ENCODE peak calls at places on chromosomes 13 and 19, in seven cellular contexts. V is neural progenitor cell, F is mammary epithelial cell, O is fibroblast of lung, W is GM23248, U is endothelial cell of umbilical vein, P is IMR-90. T is an unnamed sample.

GRCh38 chr19:17436874-17437267 is 11.6 kb downstream of the TMEM221 start:
- DNase-seq in V (no peak), F (no peak), O (no peak), W (no peak), U (no peak), P (no peak), T (no peak)

GRCh38 chr13:105773887-105774538 is 761.4 kb downstream of the EFNB2 start:
- DNase-seq in V (peak), F (no peak), O (peak), W (no peak), U (peak), P (peak), T (peak)

GRCh38 chr19:49196527-49197240 is 39.1 kb downstream of the TRPM4 start:
- DNase-seq in V (no peak), F (no peak), O (no peak), W (no peak), U (no peak), P (no peak), T (no peak)

GRCh38 chr13:49395416-49396277 is 48.2 kb downstream of the CAB39L start:
- DNase-seq in V (no peak), F (no peak), O (peak), W (peak), U (no peak), P (no peak), T (no peak)

GRCh38 chr19:18763674-18764590 is 27.2 kb downstream of the COMP start:
- DNase-seq in V (no peak), F (peak), O (no peak), W (peak), U (no peak), P (peak), T (peak)

GRCh38 chr19:3420244-3420755 is 53.9 kb downstream of the NFIC start:
- DNase-seq in V (no peak), F (no peak), O (no peak), W (no peak), U (no peak), P (no peak), T (no peak)

GRCh38 chr13:106213028-106213427 is 322.4 kb downstream of the EFNB2 start:
- DNase-seq in V (peak), F (no peak), O (no peak), W (no peak), U (no peak), P (no peak), T (no peak)

GRCh38 chr19:50647879-50648615 is 1.2 kb upstream of the C19orf81 start:
- DNase-seq in V (no peak), F (no peak), O (no peak), W (no peak), U (no peak), P (no peak), T (no peak)

GRCh38 chr13:38898481-38898880 is 92.2 kb downstream of the STOML3 start:
- DNase-seq in V (no peak), F (no peak), O (no peak), W (no peak), U (no peak), P (no peak), T (no peak)

GRCh38 chr19:48537541-48537940 is 14.4 kb upstream of the SULT2B1 start:
- DNase-seq in V (no peak), F (no peak), O (no peak), W (no peak), U (no peak), P (no peak), T (no peak)

GRCh38 chr19:33674575-33675367 is 53.0 kb downstream of the CHST8 start:
- DNase-seq in V (no peak), F (no peak), O (no peak), W (no peak), U (no peak), P (no peak), T (no peak)

GRCh38 chr13:75762066-75762937 is 126.2 kb downstream of the LMO7 start:
- DNase-seq in V (no peak), F (peak), O (peak), W (peak), U (peak), P (peak), T (no peak)
- H3K9ac ChIP-seq in V (no peak), F (peak), O (no peak), W (peak), U (peak), P (peak), T (no peak)

DNA sequence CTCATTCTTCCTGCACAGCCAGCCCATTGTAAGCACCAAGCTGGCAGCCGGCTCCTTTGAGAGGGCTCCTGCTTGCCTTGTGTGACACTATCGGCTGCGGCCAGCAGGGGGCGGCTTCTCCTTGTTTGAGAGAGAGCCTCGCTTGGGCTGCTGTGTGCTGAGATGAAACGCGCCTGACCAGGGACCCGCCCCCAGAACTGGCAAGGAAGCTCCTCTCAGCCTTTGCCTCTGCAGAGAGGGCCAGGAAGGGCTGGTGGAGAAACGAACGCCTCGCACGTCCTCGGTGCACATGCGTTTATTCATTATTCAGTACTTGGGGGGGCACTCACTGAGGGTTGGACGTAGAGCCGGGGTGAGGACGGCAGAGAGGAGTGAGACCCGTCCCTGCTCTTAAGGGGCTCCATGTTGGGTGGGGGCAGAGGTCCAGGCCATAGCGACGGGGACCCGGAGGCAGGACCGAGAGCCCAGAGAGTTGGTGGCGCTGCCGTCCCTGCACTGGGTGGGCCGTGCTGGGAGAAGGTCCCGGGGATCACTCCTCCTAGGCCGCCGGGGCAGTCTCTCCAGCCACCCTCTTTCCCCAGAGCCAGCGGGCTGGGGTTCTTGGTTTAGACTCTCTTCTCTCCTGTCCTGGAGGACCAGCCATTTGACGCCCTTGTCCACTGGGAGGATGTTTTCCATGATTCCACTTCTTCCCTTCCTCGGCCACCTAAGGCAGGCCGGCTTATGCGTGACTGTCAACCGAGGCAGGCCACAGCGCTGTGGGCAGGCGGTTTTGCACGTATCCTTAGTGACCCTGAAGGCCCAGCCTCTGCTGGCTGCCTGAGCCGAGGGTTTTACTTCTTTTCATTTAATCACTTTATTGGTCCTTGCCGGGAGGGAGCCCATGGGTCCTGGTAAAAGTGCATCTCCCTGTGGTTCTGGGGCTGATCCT is 174.5 kb downstream of the KATNAL1 start:
- DNase-seq in V (peak), F (peak), O (peak), W (peak), U (peak), P (peak), T (peak)
- H3K4me3 ChIP-seq in V (no peak), F (no peak), O (no peak), W (no peak), U (no peak), P (no peak), T (no peak)

GRCh38 chr13:31201341-31202024 is 1.7 kb downstream of the B3GLCT start:
- DNase-seq in V (no peak), F (peak), O (peak), W (peak), U (no peak), P (peak), T (peak)
- H3K9ac ChIP-seq in V (no peak), F (no peak), O (no peak), W (peak), U (no peak), P (peak), T (peak)

GRCh38 chr19:53467138-53467502 is 413 bp upstream of the ZNF813 start:
- DNase-seq in V (no peak), F (no peak), O (no peak), W (no peak), U (no peak), P (no peak), T (peak)

GRCh38 chr19:53466726-53467125 is 807 bp upstream of the ZNF813 start:
- DNase-seq in V (peak), F (no peak), O (no peak), W (peak), U (peak), P (no peak), T (no peak)

GRCh38 chr19:53461866-53462265 is 5.7 kb upstream of the ZNF813 start:
- DNase-seq in V (no peak), F (peak), O (no peak), W (no peak), U (no peak), P (peak), T (no peak)

GRCh38 chr19:53467503-53468262 is at the start of gene ZNF813:
- DNase-seq in V (peak), F (peak), O (peak), W (peak), U (peak), P (peak), T (peak)

GRCh38 chr19:53463263-53463662 is 4.3 kb upstream of the ZNF813 start:
- DNase-seq in V (peak), F (no peak), O (peak), W (peak), U (peak), P (peak), T (peak)
- H3K4me3 ChIP-seq in V (peak), F (no peak), O (no peak), W (no peak), U (no peak), P (no peak), T (no peak)

DNA sequence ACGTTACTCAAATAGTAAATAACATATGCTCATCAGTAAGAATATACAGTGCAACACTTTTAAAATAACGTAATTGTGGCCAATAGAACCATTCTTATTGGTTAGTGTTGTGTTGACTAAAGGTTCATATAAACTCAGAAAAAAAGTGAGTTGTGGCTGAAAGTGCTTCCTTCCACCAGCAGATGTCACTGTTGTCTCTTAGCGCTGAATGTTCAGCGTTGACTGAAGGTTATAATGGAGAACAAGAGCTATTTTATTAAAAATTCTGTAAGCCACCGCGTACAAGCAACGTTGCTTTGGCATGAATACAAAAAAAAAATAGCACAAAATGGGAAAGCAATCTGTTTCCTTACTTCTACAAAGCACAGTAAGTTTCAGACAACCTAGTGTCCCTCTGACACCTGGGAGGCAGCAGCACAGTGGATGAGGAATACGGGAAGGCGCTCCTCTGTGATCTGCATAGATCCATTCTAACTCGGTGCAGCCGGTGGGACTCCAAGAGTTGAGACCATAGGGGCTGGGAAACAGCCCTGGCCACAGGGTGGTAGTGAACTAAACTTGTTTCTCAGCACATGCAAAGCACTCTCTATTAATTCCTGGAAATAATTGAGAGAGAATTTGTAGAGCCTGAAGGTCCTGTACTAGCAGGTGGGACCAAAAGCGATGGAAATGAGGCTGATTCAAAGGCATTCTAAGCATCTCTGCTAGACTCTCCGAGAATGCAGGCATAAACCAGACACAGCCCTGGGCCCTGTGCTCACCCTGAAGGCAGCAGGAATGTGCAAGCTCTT is 23.9 kb upstream of the OXGR1 start:
- DNase-seq in V (peak), F (peak), O (peak), W (peak), U (peak), P (peak), T (peak)
- H3K9ac ChIP-seq in V (no peak), F (no peak), O (no peak), W (no peak), U (no peak), P (no peak), T (no peak)

GRCh38 chr13:112744306-112745021 is 54.6 kb downstream of the ATP11A start:
- DNase-seq in V (no peak), F (peak), O (peak), W (peak), U (no peak), P (peak), T (peak)
- H3K4me3 ChIP-seq in V (no peak), F (no peak), O (no peak), W (peak), U (no peak), P (no peak), T (no peak)